ENCODE peak calls at places on chromosomes 13 and 19, in seven cellular contexts. One of them, this sample, is unnamed.

GRCh38 chr13:29548722-29549446 is 46.6 kb downstream of the SLC7A1 start:
- DNase-seq in aorta: no peak
- DNase-seq in activated CD4-positive, alpha-beta T cell treated with anti-CD3 and anti-CD28 coated beads, Interleukin-2, amount 50 U/mL, for 1 hour: no peak
- DNase-seq in stimulated activated CD4-positive, alpha-beta T cell treated with anti-CD3 and anti-CD28 coated beads, Interleukin-15, amount 100 ng/mL, for 1 hour: no peak
- DNase-seq in mammary epithelial cell: no peak
- DNase-seq in GF-D8: no peak
- DNase-seq in effector memory CD4-positive, alpha-beta T cell: no peak
- DNase-seq in this sample: peak

GRCh38 chr19:55088021-55088451 is 12.4 kb downstream of the EPS8L1 start:
- DNase-seq in aorta: no peak
- DNase-seq in activated CD4-positive, alpha-beta T cell treated with anti-CD3 and anti-CD28 coated beads, Interleukin-2, amount 50 U/mL, for 1 hour: no peak
- DNase-seq in stimulated activated CD4-positive, alpha-beta T cell treated with anti-CD3 and anti-CD28 coated beads, Interleukin-15, amount 100 ng/mL, for 1 hour: no peak
- DNase-seq in mammary epithelial cell: no peak
- DNase-seq in GF-D8: no peak
- DNase-seq in effector memory CD4-positive, alpha-beta T cell: no peak
- DNase-seq in this sample: no peak

GRCh38 chr13:27138457-27139093 is 33.0 kb downstream of the USP12 start:
- DNase-seq in effector memory CD4-positive, alpha-beta T cell: no peak
- DNase-seq in aorta: no peak
- DNase-seq in activated CD4-positive, alpha-beta T cell treated with anti-CD3 and anti-CD28 coated beads, Interleukin-2, amount 50 U/mL, for 1 hour: no peak
- DNase-seq in mammary epithelial cell: no peak
- DNase-seq in GF-D8: no peak
- DNase-seq in stimulated activated CD4-positive, alpha-beta T cell treated with anti-CD3 and anti-CD28 coated beads, Interleukin-15, amount 100 ng/mL, for 1 hour: no peak
- DNase-seq in this sample: no peak

GRCh38 chr19:30593358-30593757 is 221.2 kb downstream of the ZNF536 start:
- DNase-seq in mammary epithelial cell: no peak
- DNase-seq in aorta: peak
- DNase-seq in activated CD4-positive, alpha-beta T cell treated with anti-CD3 and anti-CD28 coated beads, Interleukin-2, amount 50 U/mL, for 1 hour: no peak
- DNase-seq in GF-D8: no peak
- DNase-seq in effector memory CD4-positive, alpha-beta T cell: no peak
- DNase-seq in stimulated activated CD4-positive, alpha-beta T cell treated with anti-CD3 and anti-CD28 coated beads, Interleukin-15, amount 100 ng/mL, for 1 hour: no peak
- DNase-seq in this sample: no peak

GRCh38 chr19:13959962-13960862 is 7.9 kb downstream of the DCAF15 start:
- DNase-seq in GF-D8: no peak
- DNase-seq in stimulated activated CD4-positive, alpha-beta T cell treated with anti-CD3 and anti-CD28 coated beads, Interleukin-15, amount 100 ng/mL, for 1 hour: no peak
- DNase-seq in aorta: no peak
- DNase-seq in effector memory CD4-positive, alpha-beta T cell: no peak
- DNase-seq in activated CD4-positive, alpha-beta T cell treated with anti-CD3 and anti-CD28 coated beads, Interleukin-2, amount 50 U/mL, for 1 hour: peak
- DNase-seq in mammary epithelial cell: no peak
- DNase-seq in this sample: no peak

GRCh38 chr19:51114087-51114714 is 6.0 kb upstream of the CTU1 start:
- DNase-seq in aorta: no peak
- DNase-seq in activated CD4-positive, alpha-beta T cell treated with anti-CD3 and anti-CD28 coated beads, Interleukin-2, amount 50 U/mL, for 1 hour: no peak
- DNase-seq in stimulated activated CD4-positive, alpha-beta T cell treated with anti-CD3 and anti-CD28 coated beads, Interleukin-15, amount 100 ng/mL, for 1 hour: no peak
- DNase-seq in GF-D8: no peak
- DNase-seq in mammary epithelial cell: no peak
- DNase-seq in effector memory CD4-positive, alpha-beta T cell: no peak
- DNase-seq in this sample: no peak

GRCh38 chr19:50319156-50319555 is 10.0 kb downstream of the KCNC3 start:
- DNase-seq in activated CD4-positive, alpha-beta T cell treated with anti-CD3 and anti-CD28 coated beads, Interleukin-2, amount 50 U/mL, for 1 hour: no peak
- DNase-seq in GF-D8: no peak
- DNase-seq in effector memory CD4-positive, alpha-beta T cell: no peak
- DNase-seq in stimulated activated CD4-positive, alpha-beta T cell treated with anti-CD3 and anti-CD28 coated beads, Interleukin-15, amount 100 ng/mL, for 1 hour: no peak
- DNase-seq in aorta: no peak
- DNase-seq in mammary epithelial cell: no peak
- DNase-seq in this sample: no peak

GRCh38 chr19:8585894-8586750 is 8.9 kb upstream of the MYO1F start:
- DNase-seq in effector memory CD4-positive, alpha-beta T cell: peak
- DNase-seq in aorta: no peak
- DNase-seq in stimulated activated CD4-positive, alpha-beta T cell treated with anti-CD3 and anti-CD28 coated beads, Interleukin-15, amount 100 ng/mL, for 1 hour: peak
- DNase-seq in GF-D8: no peak
- DNase-seq in mammary epithelial cell: no peak
- DNase-seq in activated CD4-positive, alpha-beta T cell treated with anti-CD3 and anti-CD28 coated beads, Interleukin-2, amount 50 U/mL, for 1 hour: peak
- DNase-seq in this sample: no peak

GRCh38 chr19:708154-709141 is at the start of gene PALM:
- DNase-seq in activated CD4-positive, alpha-beta T cell treated with anti-CD3 and anti-CD28 coated beads, Interleukin-2, amount 50 U/mL, for 1 hour: no peak
- DNase-seq in effector memory CD4-positive, alpha-beta T cell: no peak
- DNase-seq in aorta: no peak
- DNase-seq in GF-D8: no peak
- DNase-seq in stimulated activated CD4-positive, alpha-beta T cell treated with anti-CD3 and anti-CD28 coated beads, Interleukin-15, amount 100 ng/mL, for 1 hour: no peak
- DNase-seq in mammary epithelial cell: no peak
- DNase-seq in this sample: no peak

GRCh38 chr13:48576448-48576993 is 43.6 kb upstream of the RCBTB2 start:
- DNase-seq in effector memory CD4-positive, alpha-beta T cell: no peak
- DNase-seq in GF-D8: no peak
- DNase-seq in activated CD4-positive, alpha-beta T cell treated with anti-CD3 and anti-CD28 coated beads, Interleukin-2, amount 50 U/mL, for 1 hour: no peak
- DNase-seq in mammary epithelial cell: no peak
- DNase-seq in stimulated activated CD4-positive, alpha-beta T cell treated with anti-CD3 and anti-CD28 coated beads, Interleukin-15, amount 100 ng/mL, for 1 hour: no peak
- DNase-seq in aorta: no peak
- DNase-seq in this sample: no peak

GRCh38 chr19:22608441-22608840 is 25.7 kb upstream of the ZNF492 start:
- DNase-seq in stimulated activated CD4-positive, alpha-beta T cell treated with anti-CD3 and anti-CD28 coated beads, Interleukin-15, amount 100 ng/mL, for 1 hour: no peak
- DNase-seq in mammary epithelial cell: no peak
- DNase-seq in GF-D8: no peak
- DNase-seq in aorta: no peak
- DNase-seq in activated CD4-positive, alpha-beta T cell treated with anti-CD3 and anti-CD28 coated beads, Interleukin-2, amount 50 U/mL, for 1 hour: no peak
- DNase-seq in effector memory CD4-positive, alpha-beta T cell: no peak
- DNase-seq in this sample: no peak

GRCh38 chr19:33408538-33408937 is 35.0 kb downstream of the CEBPG start:
- DNase-seq in aorta: peak
- DNase-seq in activated CD4-positive, alpha-beta T cell treated with anti-CD3 and anti-CD28 coated beads, Interleukin-2, amount 50 U/mL, for 1 hour: no peak
- DNase-seq in effector memory CD4-positive, alpha-beta T cell: no peak
- DNase-seq in GF-D8: no peak
- DNase-seq in mammary epithelial cell: no peak
- DNase-seq in stimulated activated CD4-positive, alpha-beta T cell treated with anti-CD3 and anti-CD28 coated beads, Interleukin-15, amount 100 ng/mL, for 1 hour: no peak
- DNase-seq in this sample: no peak

GRCh38 chr13:93003531-93003930 is 223.1 kb upstream of the GPC6 start:
- DNase-seq in mammary epithelial cell: no peak
- DNase-seq in GF-D8: no peak
- DNase-seq in aorta: no peak
- DNase-seq in activated CD4-positive, alpha-beta T cell treated with anti-CD3 and anti-CD28 coated beads, Interleukin-2, amount 50 U/mL, for 1 hour: no peak
- DNase-seq in effector memory CD4-positive, alpha-beta T cell: no peak
- DNase-seq in stimulated activated CD4-positive, alpha-beta T cell treated with anti-CD3 and anti-CD28 coated beads, Interleukin-15, amount 100 ng/mL, for 1 hour: no peak
- DNase-seq in this sample: no peak

GRCh38 chr19:6091771-6092291 is 18.5 kb downstream of the RFX2 start:
- DNase-seq in effector memory CD4-positive, alpha-beta T cell: no peak
- DNase-seq in GF-D8: no peak
- DNase-seq in mammary epithelial cell: no peak
- DNase-seq in activated CD4-positive, alpha-beta T cell treated with anti-CD3 and anti-CD28 coated beads, Interleukin-2, amount 50 U/mL, for 1 hour: no peak
- DNase-seq in stimulated activated CD4-positive, alpha-beta T cell treated with anti-CD3 and anti-CD28 coated beads, Interleukin-15, amount 100 ng/mL, for 1 hour: no peak
- DNase-seq in aorta: no peak
- DNase-seq in this sample: peak

GRCh38 chr13:59463023-59463422 is 700.7 kb downstream of the DIAPH3 start:
- DNase-seq in GF-D8: no peak
- DNase-seq in stimulated activated CD4-positive, alpha-beta T cell treated with anti-CD3 and anti-CD28 coated beads, Interleukin-15, amount 100 ng/mL, for 1 hour: no peak
- DNase-seq in mammary epithelial cell: no peak
- DNase-seq in activated CD4-positive, alpha-beta T cell treated with anti-CD3 and anti-CD28 coated beads, Interleukin-2, amount 50 U/mL, for 1 hour: no peak
- DNase-seq in effector memory CD4-positive, alpha-beta T cell: no peak
- DNase-seq in aorta: no peak
- DNase-seq in this sample: no peak

GRCh38 chr19:29446331-29446730 is 79.5 kb upstream of the VSTM2B start:
- DNase-seq in stimulated activated CD4-positive, alpha-beta T cell treated with anti-CD3 and anti-CD28 coated beads, Interleukin-15, amount 100 ng/mL, for 1 hour: no peak
- DNase-seq in GF-D8: no peak
- DNase-seq in aorta: no peak
- DNase-seq in activated CD4-positive, alpha-beta T cell treated with anti-CD3 and anti-CD28 coated beads, Interleukin-2, amount 50 U/mL, for 1 hour: no peak
- DNase-seq in effector memory CD4-positive, alpha-beta T cell: no peak
- DNase-seq in mammary epithelial cell: no peak
- DNase-seq in this sample: no peak

GRCh38 chr19:49441210-49441959 is at the start of gene SLC17A7:
- DNase-seq in GF-D8: no peak
- DNase-seq in activated CD4-positive, alpha-beta T cell treated with anti-CD3 and anti-CD28 coated beads, Interleukin-2, amount 50 U/mL, for 1 hour: peak
- DNase-seq in mammary epithelial cell: no peak
- DNase-seq in stimulated activated CD4-positive, alpha-beta T cell treated with anti-CD3 and anti-CD28 coated beads, Interleukin-15, amount 100 ng/mL, for 1 hour: no peak
- DNase-seq in aorta: peak
- DNase-seq in effector memory CD4-positive, alpha-beta T cell: peak
- DNase-seq in this sample: no peak

GRCh38 chr13:23901365-23901764 is 4.1 kb upstream of the C1QTNF9B start:
- DNase-seq in GF-D8: no peak
- DNase-seq in activated CD4-positive, alpha-beta T cell treated with anti-CD3 and anti-CD28 coated beads, Interleukin-2, amount 50 U/mL, for 1 hour: no peak
- DNase-seq in stimulated activated CD4-positive, alpha-beta T cell treated with anti-CD3 and anti-CD28 coated beads, Interleukin-15, amount 100 ng/mL, for 1 hour: no peak
- DNase-seq in mammary epithelial cell: peak
- DNase-seq in aorta: no peak
- DNase-seq in effector memory CD4-positive, alpha-beta T cell: no peak
- DNase-seq in this sample: no peak

GRCh38 chr19:43652546-43652874 is 12.9 kb upstream of the CADM4 start:
- DNase-seq in GF-D8: no peak
- DNase-seq in effector memory CD4-positive, alpha-beta T cell: no peak
- DNase-seq in aorta: no peak
- DNase-seq in activated CD4-positive, alpha-beta T cell treated with anti-CD3 and anti-CD28 coated beads, Interleukin-2, amount 50 U/mL, for 1 hour: no peak
- DNase-seq in mammary epithelial cell: no peak
- DNase-seq in stimulated activated CD4-positive, alpha-beta T cell treated with anti-CD3 and anti-CD28 coated beads, Interleukin-15, amount 100 ng/mL, for 1 hour: no peak
- DNase-seq in this sample: no peak

GRCh38 chr13:50320297-50320862 is 305.1 kb downstream of the KCNRG start:
- DNase-seq in stimulated activated CD4-positive, alpha-beta T cell treated with anti-CD3 and anti-CD28 coated beads, Interleukin-15, amount 100 ng/mL, for 1 hour: no peak
- DNase-seq in GF-D8: no peak
- DNase-seq in activated CD4-positive, alpha-beta T cell treated with anti-CD3 and anti-CD28 coated beads, Interleukin-2, amount 50 U/mL, for 1 hour: no peak
- DNase-seq in effector memory CD4-positive, alpha-beta T cell: no peak
- DNase-seq in mammary epithelial cell: peak
- DNase-seq in aorta: no peak
- DNase-seq in this sample: no peak

GRCh38 chr19:4719499-4719866 is 4.2 kb downstream of the DPP9 start:
- DNase-seq in GF-D8: no peak
- DNase-seq in aorta: no peak
- DNase-seq in activated CD4-positive, alpha-beta T cell treated with anti-CD3 and anti-CD28 coated beads, Interleukin-2, amount 50 U/mL, for 1 hour: no peak
- DNase-seq in effector memory CD4-positive, alpha-beta T cell: no peak
- DNase-seq in stimulated activated CD4-positive, alpha-beta T cell treated with anti-CD3 and anti-CD28 coated beads, Interleukin-15, amount 100 ng/mL, for 1 hour: no peak
- DNase-seq in mammary epithelial cell: no peak
- DNase-seq in this sample: no peak

GRCh38 chr19:39246951-39247669 is 1.5 kb downstream of the IFNL4 start:
- DNase-seq in mammary epithelial cell: no peak
- DNase-seq in GF-D8: no peak
- DNase-seq in aorta: no peak
- DNase-seq in effector memory CD4-positive, alpha-beta T cell: no peak
- DNase-seq in activated CD4-positive, alpha-beta T cell treated with anti-CD3 and anti-CD28 coated beads, Interleukin-2, amount 50 U/mL, for 1 hour: no peak
- DNase-seq in stimulated activated CD4-positive, alpha-beta T cell treated with anti-CD3 and anti-CD28 coated beads, Interleukin-15, amount 100 ng/mL, for 1 hour: no peak
- DNase-seq in this sample: peak

This sample was measured in mucosa of gallbladder.